ENCODE peak calls at places on chromosomes 5 and 9, in four cellular contexts. A is HL-60, L is stomach, O is RWPE1. D is an unnamed sample.

GRCh38 chr5:40734986-40735385 is 20.8 kb downstream of the TTC33 start:
- DNase-seq in A (no peak), L (no peak), O (no peak), D (no peak)

GRCh38 chr5:150599917-150600511 is 40.4 kb upstream of the SYNPO start:
- DNase-seq in A (no peak), L (peak), O (peak), D (peak)

GRCh38 chr5:147901555-147901954 is 4.8 kb downstream of the C5orf46 start:
- DNase-seq in A (no peak), L (no peak), O (no peak), D (no peak)

GRCh38 chr9:131995382-131995781 is 84.3 kb downstream of the MED27 start:
- DNase-seq in A (no peak), L (no peak), O (peak), D (no peak)

GRCh38 chr5:157912621-157913325 is 53.8 kb upstream of the CLINT1 start:
- DNase-seq in A (no peak), L (peak), O (peak), D (peak)

GRCh38 chr5:89229331-89230070 is 346.5 kb upstream of the MEF2C start:
- DNase-seq in A (no peak), L (no peak), O (no peak), D (no peak)

GRCh38 chr5:30690931-30691330 is 502.6 kb upstream of the CDH6 start:
- DNase-seq in A (no peak), L (no peak), O (no peak), D (no peak)

GRCh38 chr5:125451622-125452021 is 705.2 kb upstream of the ZNF608 start:
- DNase-seq in A (no peak), L (no peak), O (no peak), D (no peak)

GRCh38 chr9:37309136-37309535 is 113.4 kb upstream of the GRHPR start:
- DNase-seq in A (no peak), L (no peak), O (no peak), D (no peak)

GRCh38 chr5:172775326-172776234 is 4.6 kb upstream of the DUSP1 start:
- DNase-seq in A (peak), L (peak), O (peak), D (peak)

GRCh38 chr5:102196481-102196880 is 99.6 kb downstream of the SLCO4C1 start:
- DNase-seq in A (no peak), L (no peak), O (no peak), D (no peak)

GRCh38 chr5:87885727-87886126 is 382.9 kb downstream of the TMEM161B start:
- DNase-seq in A (no peak), L (no peak), O (no peak), D (no peak)

GRCh38 chr9:121376214-121376830 is 6.3 kb upstream of the STOM start:
- DNase-seq in A (no peak), L (no peak), O (no peak), D (no peak)

GRCh38 chr9:34550016-34550680 is 27.4 kb upstream of the ENHO start:
- DNase-seq in A (no peak), L (peak), O (no peak), D (no peak)

GRCh38 chr9:93084471-93084881 is 11.5 kb upstream of the CARD19 start:
- DNase-seq in A (no peak), L (no peak), O (no peak), D (no peak)

GRCh38 chr5:4928409-4928808 is 211.7 kb upstream of the ADAMTS16 start:
- DNase-seq in A (no peak), L (no peak), O (no peak), D (no peak)

GRCh38 chr9:137031904-137032639 is at the start of gene FUT7:
- DNase-seq in A (peak), L (no peak), O (no peak), D (no peak)

GRCh38 chr5:142358121-142358520 is 33.3 kb upstream of the SPRY4 start:
- DNase-seq in A (no peak), L (no peak), O (no peak), D (no peak)

GRCh38 chr9:78369644-78370219 is 72.8 kb downstream of the PSAT1 start:
- DNase-seq in A (peak), L (peak), O (peak), D (no peak)

GRCh38 chr9:136525207-136525606 is 20.6 kb downstream of the NOTCH1 start:
- DNase-seq in A (no peak), L (no peak), O (no peak), D (no peak)

GRCh38 chr9:94173632-94174031 is 85.5 kb upstream of the ZNF169 start:
- DNase-seq in A (no peak), L (no peak), O (no peak), D (no peak)

GRCh38 chr5:124090115-124090514 is 578.1 kb downstream of the CSNK1G3 start:
- DNase-seq in A (no peak), L (no peak), O (no peak), D (no peak)

GRCh38 chr9:83330207-83331196 is 207.7 kb downstream of the FRMD3 start:
- DNase-seq in A (peak), L (no peak), O (no peak), D (no peak)

GRCh38 chr5:119275873-119276214 is 80.0 kb upstream of the TNFAIP8 start:
- DNase-seq in A (no peak), L (no peak), O (no peak), D (no peak)

GRCh38 chr9:127877566-127877998 is at the start of gene AK1:
- DNase-seq in A (no peak), L (peak), O (peak), D (no peak)

GRCh38 chr5:173953528-173954090 is 35.4 kb upstream of the C5orf47 start:
- DNase-seq in A (no peak), L (no peak), O (no peak), D (no peak)

GRCh38 chr5:180802325-180803180 is at the start of gene MGAT1:
- DNase-seq in A (peak), L (peak), O (peak), D (no peak)

GRCh38 chr9:95570150-95570549 is 53.4 kb upstream of the PTCH1 start:
- DNase-seq in A (no peak), L (no peak), O (no peak), D (no peak)

GRCh38 chr5:173848986-173849596 is 39.1 kb upstream of the CPEB4 start:
- DNase-seq in A (no peak), L (no peak), O (no peak), D (no peak)

GRCh38 chr5:77337716-77338115 is 127.2 kb downstream of the PDE8B start:
- DNase-seq in A (no peak), L (no peak), O (no peak), D (no peak)

GRCh38 chr5:10760033-10760975 is 730 bp downstream of the DAP start:
- DNase-seq in A (peak), L (peak), O (peak), D (no peak)

GRCh38 chr5:154287136-154287535 is 96.6 kb downstream of the GALNT10 start:
- DNase-seq in A (no peak), L (peak), O (peak), D (peak)

GRCh38 chr5:170411100-170411499 is 21.9 kb upstream of the KCNMB1 start:
- DNase-seq in A (peak), L (no peak), O (no peak), D (no peak)

DNA sequence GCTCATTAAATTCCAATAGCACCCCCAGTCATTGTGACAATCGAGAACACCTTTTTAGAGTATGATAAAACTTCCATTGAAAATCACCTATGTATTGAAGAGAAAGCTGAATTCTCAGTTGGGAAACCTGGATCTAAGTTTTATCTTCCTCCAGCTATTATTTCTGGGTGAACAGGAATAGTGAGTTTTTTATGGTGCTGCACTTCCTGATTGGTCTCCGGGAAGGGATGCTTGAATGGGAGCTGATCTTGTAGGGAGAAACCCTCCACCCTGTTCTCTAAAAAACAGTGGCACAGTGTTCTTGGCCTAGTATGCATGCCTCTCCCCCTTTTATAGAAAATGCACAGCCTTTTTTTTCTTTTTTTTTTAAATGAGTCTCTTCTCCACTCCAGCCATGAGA is 112.2 kb downstream of the ACTBL2 start:
- DNase-seq in A (no peak), L (no peak), O (no peak), D (no peak)
- H3K27ac ChIP-seq in A (no peak), L (no peak), O (no peak), D (no peak)

GRCh38 chr5:90849939-90850338 is 291.3 kb downstream of the ADGRV1 start:
- DNase-seq in A (no peak), L (no peak), O (no peak), D (no peak)

GRCh38 chr5:90843443-90843842 is 284.8 kb downstream of the ADGRV1 start:
- DNase-seq in A (no peak), L (no peak), O (no peak), D (no peak)

GRCh38 chr5:90844931-90845330 is 286.3 kb downstream of the ADGRV1 start:
- DNase-seq in A (no peak), L (peak), O (no peak), D (peak)
- H3K27ac ChIP-seq in A (no peak), L (no peak), O (no peak), D (no peak)

DNA sequence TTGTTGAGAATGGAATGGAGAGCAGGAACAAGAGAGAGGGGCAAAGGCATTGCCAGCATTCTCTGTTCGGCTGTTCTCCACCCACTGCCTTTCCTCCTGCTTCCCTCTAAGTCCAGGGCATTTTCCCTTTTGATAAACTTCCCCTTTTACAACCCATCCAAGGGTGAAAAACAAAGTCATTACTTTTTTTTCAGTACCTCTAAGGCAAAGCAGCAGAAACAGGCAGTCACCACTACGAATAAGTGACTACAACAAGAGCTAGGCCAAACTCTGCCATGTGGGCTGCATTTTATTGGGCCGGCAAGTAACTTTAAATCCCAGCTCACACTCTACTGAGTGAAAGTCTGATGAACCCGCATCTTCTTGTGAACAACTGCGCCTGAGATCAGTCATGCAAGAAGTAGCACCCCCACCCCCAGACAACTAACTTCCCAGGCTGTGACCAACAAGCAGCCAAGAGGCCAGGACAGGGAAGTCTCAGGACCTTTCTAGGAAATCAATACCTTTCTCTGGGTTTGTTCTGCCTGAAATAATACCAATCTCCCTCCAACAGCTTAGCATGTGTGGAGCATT is 13.1 kb downstream of the IL7R start:
- DNase-seq in A (no peak), L (no peak), O (no peak), D (no peak)
- H3K27ac ChIP-seq in A (no peak), L (no peak), O (no peak), D (no peak)

DNA sequence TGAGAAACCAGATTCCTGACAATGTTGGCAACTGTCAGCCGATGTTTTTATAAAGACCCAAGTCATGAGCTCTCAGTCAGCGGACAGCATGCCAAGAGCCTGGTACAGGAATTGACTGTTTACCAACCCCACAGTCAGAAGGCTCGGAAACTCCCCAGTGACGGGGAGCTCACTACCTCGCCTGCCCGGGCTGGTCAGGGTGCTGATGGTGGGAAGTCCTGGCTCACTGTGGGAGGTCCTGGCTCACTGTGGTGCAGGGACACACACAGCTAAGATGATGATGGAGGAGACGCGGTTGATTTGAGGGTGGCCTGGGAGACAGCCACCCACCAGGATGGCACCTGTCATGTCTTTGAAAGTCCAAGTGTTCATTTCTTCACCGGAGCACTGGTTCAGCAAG is 15.2 kb downstream of the ASS1 start:
- DNase-seq in A (no peak), L (no peak), O (no peak), D (no peak)
- H3K27ac ChIP-seq in A (no peak), L (no peak), O (peak), D (no peak)

GRCh38 chr9:129175825-129176633 is 2.0 kb downstream of the IER5L start:
- DNase-seq in A (peak), L (peak), O (peak), D (peak)

GRCh38 chr9:129174102-129174723 is 3.8 kb downstream of the IER5L start:
- DNase-seq in A (peak), L (peak), O (peak), D (peak)

GRCh38 chr9:129174724-129175514 is 3.1 kb downstream of the IER5L start:
- DNase-seq in A (peak), L (peak), O (peak), D (no peak)

GRCh38 chr9:129176786-129177442 is 1.1 kb downstream of the IER5L start:
- DNase-seq in A (no peak), L (no peak), O (peak), D (no peak)

GRCh38 chr9:129175515-129175824 is 2.6 kb downstream of the IER5L start:
- DNase-seq in A (no peak), L (no peak), O (no peak), D (no peak)
- H3K27ac ChIP-seq in A (peak), L (peak), O (peak), D (peak)

DNA sequence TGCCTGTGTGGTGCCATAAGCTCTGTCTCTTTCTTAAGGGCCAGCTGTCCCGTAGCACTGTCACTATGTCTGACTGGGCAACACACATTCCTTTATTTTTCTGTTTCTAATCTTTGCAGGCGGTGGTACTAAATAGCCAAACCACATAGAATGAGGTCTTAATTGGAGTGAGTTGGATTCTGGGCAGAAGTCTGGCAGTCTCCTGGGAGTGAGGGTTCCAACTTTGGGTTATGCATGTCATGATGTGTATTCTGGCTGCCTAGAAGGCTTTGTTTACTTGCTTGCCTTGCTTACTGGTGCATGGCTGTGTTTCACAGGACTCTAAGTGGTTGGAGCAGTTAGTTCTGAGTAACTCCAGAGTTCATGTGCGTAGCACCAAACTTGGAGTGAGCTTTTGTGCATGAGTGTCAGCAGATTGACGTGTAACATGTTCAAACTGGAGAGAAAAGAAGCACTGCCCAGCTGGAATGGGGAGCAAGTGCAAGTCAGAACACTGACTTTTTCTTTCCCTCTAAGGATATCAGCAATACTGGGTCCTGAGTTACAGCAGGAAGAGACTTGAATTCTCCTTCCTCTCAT is 185.9 kb downstream of the PCSK1 start:
- DNase-seq in A (no peak), L (peak), O (peak), D (peak)
- H3K27ac ChIP-seq in A (no peak), L (peak), O (peak), D (peak)

DNA sequence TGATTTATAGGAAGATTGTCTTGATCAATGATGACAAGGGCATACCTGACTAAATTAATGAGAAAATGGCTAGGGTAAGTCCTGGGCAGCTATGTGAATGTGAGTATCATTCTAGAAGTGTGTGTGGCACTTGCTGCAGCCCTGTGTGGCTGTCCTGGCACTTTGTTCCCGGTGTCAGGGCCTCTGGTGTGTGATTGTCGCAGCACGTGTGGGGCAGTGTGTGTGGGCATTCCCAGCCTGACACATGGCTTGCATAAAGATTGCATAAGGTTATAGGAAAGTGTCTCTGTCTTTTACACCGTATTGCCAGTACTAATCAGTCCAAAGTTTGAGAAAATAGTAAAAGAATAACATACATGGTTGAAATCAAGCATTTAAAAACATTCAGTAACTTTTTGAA is 74.4 kb downstream of the TRIO start:
- DNase-seq in A (no peak), L (no peak), O (no peak), D (no peak)
- H3K27ac ChIP-seq in A (no peak), L (peak), O (no peak), D (no peak)